ENCODE peak calls at places on chromosome 1, in seven cellular contexts. M is non-pigmented ciliary epithelial cell; Y is AG09309; L is activated CD4-positive, alpha-beta T cell treated with anti-CD3 and anti-CD28 coated beads, Interleukin-2, amount 10 ng/mL, durations not matched to agents 7 days and 5 days; A is stimulated activated CD8-positive, alpha-beta memory T cell treated with anti-CD3 and anti-CD28 coated beads, Interleukin-4, amount 100 ng/mL, for 4 hours; V is HT1080; N is cardiac fibroblast. E is an unnamed sample.

GRCh38 chr1:235073331-235073967 is 55.2 kb downstream of the TOMM20 start:
- DNase-seq in A (no peak), M (no peak), L (no peak), Y (no peak), N (no peak), V (no peak), E (no peak)

GRCh38 chr1:226217273-226217672 is 6.2 kb upstream of the MIXL1 start:
- DNase-seq in M (no peak), L (no peak), V (no peak), A (no peak), N (peak), Y (no peak), E (no peak)

GRCh38 chr1:18734001-18734400 is 103.4 kb downstream of the PAX7 start:
- DNase-seq in Y (no peak), L (no peak), N (no peak), V (no peak), A (no peak), M (no peak), E (no peak)

GRCh38 chr1:221829327-221830011 is 87.6 kb upstream of the DUSP10 start:
- DNase-seq in A (no peak), N (peak), V (peak), M (peak), L (peak), Y (peak), E (no peak)

GRCh38 chr1:218481116-218481775 is 136.1 kb downstream of the TGFB2 start:
- DNase-seq in A (no peak), Y (no peak), N (peak), M (no peak), V (no peak), L (no peak), E (no peak)

GRCh38 chr1:147515046-147515869 is 26.0 kb upstream of the BCL9 start:
- DNase-seq in M (no peak), N (peak), A (no peak), V (peak), L (no peak), Y (no peak), E (peak)

GRCh38 chr1:238898856-238899255 is 487.5 kb upstream of the CHRM3 start:
- DNase-seq in A (no peak), N (no peak), Y (no peak), L (no peak), M (no peak), V (peak), E (no peak)

GRCh38 chr1:58318157-58318665 is 228.3 kb downstream of the OMA1 start:
- DNase-seq in N (no peak), Y (no peak), V (peak), L (no peak), A (no peak), M (no peak), E (no peak)